ENCODE peak calls at places on chromosome 9, in four cellular contexts. I is pancreas, Z is mesendoderm, R is K562. J is an unnamed sample.

GRCh38 chr9:120875643-120875953 is 1.4 kb downstream of the PHF19 start:
- DNase-seq in I (no peak), Z (no peak), R (no peak), J (no peak)

GRCh38 chr9:20593551-20593950 is 28.7 kb downstream of the MLLT3 start:
- DNase-seq in I (no peak), Z (no peak), R (no peak), J (no peak)

GRCh38 chr9:69572611-69573010 is 99.6 kb downstream of the APBA1 start:
- DNase-seq in I (no peak), Z (no peak), R (no peak), J (no peak)

GRCh38 chr9:114100536-114100935 is 1.4 kb upstream of the KIF12 start:
- DNase-seq in I (no peak), Z (no peak), R (no peak), J (no peak)

GRCh38 chr9:77516781-77517180 is 131.3 kb downstream of the GNA14 start:
- DNase-seq in I (no peak), Z (no peak), R (no peak), J (no peak)

GRCh38 chr9:28059192-28059591 is 485.9 kb upstream of the C9orf72 start:
- DNase-seq in I (no peak), Z (no peak), R (no peak), J (no peak)

GRCh38 chr9:16247188-16247875 is 623.1 kb downstream of the BNC2 start:
- DNase-seq in I (no peak), Z (no peak), R (no peak), J (no peak)

GRCh38 chr9:71629816-71630215 is 138.5 kb downstream of the CEMIP2 start:
- DNase-seq in I (no peak), Z (no peak), R (no peak), J (no peak)

GRCh38 chr9:131824175-131824594 is 84.3 kb upstream of the RAPGEF1 start:
- DNase-seq in I (no peak), Z (no peak), R (no peak), J (no peak)

GRCh38 chr9:114259800-114260523 is 62.9 kb upstream of the ORM1 start:
- DNase-seq in I (no peak), Z (no peak), R (no peak), J (no peak)

GRCh38 chr9:127562841-127563523 is 49.1 kb upstream of the STXBP1 start:
- DNase-seq in I (no peak), Z (no peak), R (no peak), J (no peak)

GRCh38 chr9:28394774-28395173 is 821.5 kb upstream of the C9orf72 start:
- DNase-seq in I (no peak), Z (no peak), R (no peak), J (no peak)

GRCh38 chr9:684055-684949 is 157.2 kb upstream of the DMRT1 start:
- DNase-seq in I (no peak), Z (peak; percentile 76), R (no peak), J (no peak)

GRCh38 chr9:136720887-136721338 is 8.5 kb downstream of the DIPK1B start:
- DNase-seq in I (no peak), Z (no peak), R (no peak), J (no peak)

GRCh38 chr9:129053020-129053419 is 16.6 kb downstream of the MIGA2 start:
- DNase-seq in I (no peak), Z (no peak), R (no peak), J (no peak)

GRCh38 chr9:121604242-121604641 is 47.2 kb upstream of the DAB2IP start:
- DNase-seq in I (no peak), Z (peak; percentile 70), R (no peak), J (no peak)

GRCh38 chr9:83024501-83025125 is 38.3 kb downstream of the RASEF start:
- DNase-seq in I (no peak), Z (no peak), R (no peak), J (no peak)

GRCh38 chr9:80605129-80605528 is 1033.4 kb downstream of the TLE4 start:
- DNase-seq in I (no peak), Z (peak; percentile 72), R (no peak), J (no peak)

GRCh38 chr9:35856206-35856605 is 14.0 kb downstream of the OR13J1 start:
- DNase-seq in I (no peak), Z (no peak), R (no peak), J (no peak)

GRCh38 chr9:83649080-83649479 is 26.1 kb downstream of the IDNK start:
- DNase-seq in I (peak; percentile 88), Z (peak; percentile 81), R (peak; percentile 71), J (peak; percentile 52)

GRCh38 chr9:126777733-126778132 is 27.1 kb upstream of the ZBTB43 start:
- DNase-seq in I (no peak), Z (peak; percentile 64), R (no peak), J (no peak)

GRCh38 chr9:116297346-116297745 is 143.8 kb downstream of the PAPPA start:
- DNase-seq in I (no peak), Z (no peak), R (no peak), J (no peak)

DNA sequence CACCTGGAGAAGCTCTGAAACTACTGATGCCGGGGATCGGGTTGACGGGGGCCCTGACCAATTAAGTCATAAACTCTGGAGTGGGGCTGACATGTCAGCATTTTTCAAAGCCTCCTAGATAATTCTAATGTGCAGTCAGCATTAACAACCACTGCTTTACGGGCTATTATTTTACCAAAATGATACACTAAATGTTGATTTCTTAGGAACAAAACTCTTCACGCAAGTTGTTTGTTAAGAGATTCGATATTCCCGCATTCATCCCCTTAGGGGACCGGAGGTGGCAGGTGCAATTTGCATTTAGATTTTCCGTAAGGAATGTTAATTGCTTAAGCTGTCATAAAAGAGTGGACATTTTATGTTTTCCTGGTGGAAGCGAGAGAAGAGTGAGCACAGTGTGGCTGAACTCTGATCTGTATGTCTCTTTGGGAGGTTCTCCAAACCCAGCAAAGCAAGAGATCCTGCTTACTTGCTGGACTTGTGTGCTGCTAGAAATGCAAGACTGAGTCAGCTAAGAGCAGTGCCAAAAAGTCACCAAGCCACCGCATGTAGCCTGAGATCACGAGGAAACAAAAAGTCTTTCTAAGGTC is 77.6 kb downstream of the UGCG start:
- DNase-seq in I (no peak), Z (no peak), R (no peak), J (no peak)
- H3K4me3 ChIP-seq in I (no peak overlapping the region), Z (no peak overlapping the region), R (no peak overlapping the region), J (no peak overlapping the region)

DNA sequence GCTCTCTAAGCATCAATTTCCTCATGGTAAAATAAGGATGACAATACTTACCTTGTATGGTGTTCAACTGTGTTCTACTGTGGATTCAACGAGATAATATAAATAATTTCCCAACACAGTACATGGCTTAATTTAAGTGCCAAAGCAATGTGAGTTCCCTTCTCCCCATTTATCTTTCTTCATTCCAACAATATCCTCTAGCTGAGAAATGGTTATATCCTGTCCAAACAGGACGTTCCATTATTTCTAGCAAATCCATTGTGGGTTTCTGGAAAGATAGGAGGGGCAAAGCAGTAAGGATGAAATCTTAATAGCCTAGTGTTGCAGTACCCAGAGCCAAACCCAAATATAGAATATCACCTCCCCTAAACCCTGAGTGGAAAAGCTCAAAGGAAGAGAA is 22.0 kb downstream of the ABCA1 start:
- DNase-seq in I (no peak), Z (no peak), R (no peak), J (no peak)
- H3K27ac ChIP-seq in I (no peak overlapping the region), Z (no peak overlapping the region), R (no peak overlapping the region), J (no peak overlapping the region)

GRCh38 chr9:91946825-91947224 is 3.2 kb downstream of the ROR2 start:
- DNase-seq in I (no peak), Z (no peak), R (no peak), J (no peak)

GRCh38 chr9:91945277-91946074 is 4.6 kb downstream of the ROR2 start:
- DNase-seq in I (no peak), Z (peak; percentile 98), R (peak; percentile 72), J (no peak)

GRCh38 chr9:91948061-91948422 is 2.0 kb downstream of the ROR2 start:
- DNase-seq in I (no peak), Z (peak; percentile 67), R (peak; percentile 47), J (no peak)

GRCh38 chr9:91944711-91945110 is 5.3 kb downstream of the ROR2 start:
- DNase-seq in I (no peak), Z (no peak), R (no peak), J (no peak)

DNA sequence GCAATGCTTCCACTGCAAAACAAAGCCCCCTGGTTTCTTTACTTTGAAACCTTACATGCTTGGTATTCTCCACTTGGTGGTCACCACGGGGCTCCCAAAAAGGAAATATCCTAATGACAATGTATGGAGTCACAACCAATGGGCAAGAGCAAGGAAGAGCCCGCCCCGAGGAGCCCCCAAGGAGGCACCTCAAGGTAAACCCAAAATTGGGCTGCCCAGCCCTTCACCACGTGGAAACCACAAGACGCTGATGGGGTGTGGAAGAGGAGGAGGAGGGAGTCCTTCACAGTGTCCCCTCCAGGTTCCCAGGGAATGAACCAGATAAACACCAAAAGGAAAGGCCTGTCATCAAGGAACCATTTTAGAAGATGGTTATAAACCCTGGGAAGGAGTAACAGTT is 3.8 kb downstream of the ROR2 start:
- DNase-seq in I (no peak), Z (no peak), R (no peak), J (no peak)
- H3K27me3 ChIP-seq in I (no peaks in the 10 kb centered on the region), Z (no peaks in the 10 kb centered on the region), R (no peaks in the 10 kb centered on the region), J (peaks cover 56% of the 10 kb centered on the region)

GRCh38 chr9:96217358-96217755 is 84.6 kb downstream of the HSD17B3 start:
- DNase-seq in I (no peak), Z (peak; percentile 83), R (peak; percentile 24), J (no peak)
- H3K4me3 ChIP-seq in I (peak overlapping the region; percentile 41), Z (no peak overlapping the region), R (no peak overlapping the region), J (peak overlapping the region; percentile 62)

GRCh38 chr9:111096051-111096450 is 57.8 kb upstream of the LPAR1 start:
- DNase-seq in I (no peak), Z (peak; percentile 64), R (no peak), J (no peak)
- H3K27ac ChIP-seq in I (no peak overlapping the region), Z (no peak overlapping the region), R (no peak overlapping the region), J (no peak overlapping the region)

DNA sequence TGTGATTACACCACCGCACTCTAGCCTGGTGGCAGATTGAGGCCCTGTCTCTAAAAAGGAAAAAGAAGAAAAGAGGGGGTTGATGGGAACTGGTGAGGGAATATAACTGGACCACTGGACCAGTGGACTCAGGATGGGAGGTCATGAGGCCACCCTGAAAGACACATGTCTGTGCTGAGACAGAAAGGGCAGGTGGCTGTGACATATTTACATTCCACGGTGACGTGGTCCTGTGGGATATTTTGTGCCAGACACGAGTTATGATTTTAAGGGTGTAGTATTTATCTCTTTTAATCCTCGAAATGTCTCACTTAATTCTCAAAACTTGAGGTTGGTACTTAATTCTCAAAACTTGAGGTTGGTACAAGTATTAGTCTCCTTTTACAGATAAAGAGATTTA is 32.9 kb downstream of the LHX2 start:
- DNase-seq in I (no peak), Z (no peak), R (no peak), J (no peak)
- H3K27me3 ChIP-seq in I (no peaks in the 10 kb centered on the region), Z (peaks cover 3% of the 10 kb centered on the region), R (peaks cover 60% of the 10 kb centered on the region), J (peaks cover 5% of the 10 kb centered on the region)